ENCODE peak calls at places on chromosome 20, in eight cellular contexts. Z is effector CD8-positive, alpha-beta T cell; U is neural crest cell; N is nephron progenitor cell; L is heart left ventricle; E is HS-27A; I is tibial nerve; W is GM12891. O is an unnamed sample.
A peak's percentile ranks its signal among the peaks of the same experiment; 100 is the strongest.

GRCh38 chr20:38161412-38161774 is 3.7 kb downstream of the TGM2 start:
- DNase-seq in Z (no peak), U (no peak), N (no peak), L (no peak), E (no peak), I (no peak), W (no peak), O (no peak)

GRCh38 chr20:9689041-9689440 is 149.8 kb downstream of the PAK5 start:
- DNase-seq in Z (no peak), U (no peak), N (peak; percentile 4), L (no peak), E (no peak), I (no peak), W (no peak), O (no peak)

GRCh38 chr20:10580700-10581099 is 93.1 kb downstream of the JAG1 start:
- DNase-seq in Z (no peak), U (no peak), N (no peak), L (no peak), E (no peak), I (no peak), W (no peak), O (no peak)

GRCh38 chr20:11917663-11918062 is at the start of gene BTBD3:
- DNase-seq in Z (no peak), U (no peak), N (no peak), L (peak; percentile 78), E (no peak), I (no peak), W (no peak), O (peak; percentile 64)

GRCh38 chr20:41509801-41510200 is 108.4 kb downstream of the CHD6 start:
- DNase-seq in Z (no peak), U (no peak), N (no peak), L (peak; percentile 38), E (no peak), I (no peak), W (no peak), O (peak; percentile 10)

GRCh38 chr20:41392871-41393704 is 26.5 kb upstream of the EMILIN3 start:
- DNase-seq in Z (no peak), U (peak; percentile 68), N (no peak), L (peak; percentile 85), E (no peak), I (peak; percentile 81), W (no peak), O (peak; percentile 29)

GRCh38 chr20:37270586-37271420 is 9.2 kb upstream of the GHRH start:
- DNase-seq in Z (no peak), U (no peak), N (no peak), L (no peak), E (no peak), I (no peak), W (peak; percentile 34), O (no peak)

GRCh38 chr20:59751075-59751711 is 146.9 kb downstream of the PHACTR3 start:
- DNase-seq in Z (no peak), U (peak; percentile 81), N (peak; percentile 77), L (peak; percentile 57), E (no peak), I (peak; percentile 33), W (peak; percentile 92), O (peak; percentile 87)

GRCh38 chr20:33732166-33732970 is 572 bp downstream of the ZNF341 start:
- DNase-seq in Z (peak; percentile 83), U (no peak), N (no peak), L (peak; percentile 91), E (peak; percentile 24), I (peak; percentile 70), W (peak; percentile 32), O (peak; percentile 84)

GRCh38 chr20:1800777-1801176 is 94.4 kb upstream of the SIRPA start:
- DNase-seq in Z (no peak), U (no peak), N (no peak), L (no peak), E (no peak), I (no peak), W (no peak), O (peak; percentile 77)

GRCh38 chr20:53940883-53941546 is 129.4 kb downstream of the BCAS1 start:
- DNase-seq in Z (no peak), U (peak; percentile 45), N (peak; percentile 25), L (peak; percentile 52), E (peak; percentile 54), I (no peak), W (no peak), O (peak; percentile 93)

O was measured in GM23248.